ENCODE peak calls at places on chromosome 2, in ten cellular contexts. R is T-helper 1 cell; O is tibial artery; T is hypothalamus; H is WTC11; K is EL; E is iris pigment epithelial cell; Z is NCI-H1105; D is kidney tubule cell; A is stimulated activated CD8-positive, alpha-beta memory T cell treated with anti-CD3 and anti-CD28 coated beads, Interleukin-12 subunit alpha, Interleukin-12 subunit beta, amount 100 ng/mL, for 4 hours. X is an unnamed sample.

GRCh38 chr2:100036793-100037192 is 105.6 kb downstream of the AFF3 start:
- DNase-seq in R (no peak), H (no peak), Z (peak; percentile 47), K (no peak), D (no peak), A (no peak), E (no peak), T (no peak), O (no peak), X (no peak)

GRCh38 chr2:220269421-220269820 is 642.0 kb downstream of the SLC4A3 start:
- DNase-seq in R (no peak), D (no peak), E (no peak), T (no peak), Z (no peak), O (no peak), A (no peak), K (no peak), H (peak; percentile 16), X (no peak)

GRCh38 chr2:38966678-38967077 is 77.0 kb downstream of the ARHGEF33 start:
- DNase-seq in R (no peak), E (no peak), H (no peak), D (no peak), T (no peak), K (no peak), O (no peak), A (no peak), Z (no peak), X (no peak)

GRCh38 chr2:219126555-219126954 is 34.1 kb downstream of the NHEJ1 start:
- DNase-seq in A (no peak), K (no peak), E (no peak), R (no peak), O (no peak), T (no peak), D (peak; percentile 64), H (no peak), Z (no peak), X (no peak)

GRCh38 chr2:131520526-131520925 is 7.2 kb upstream of the CCDC74A start:
- DNase-seq in H (no peak), R (no peak), K (no peak), T (no peak), E (no peak), A (no peak), O (no peak), Z (no peak), D (no peak), X (no peak)

GRCh38 chr2:144015036-144015435 is 504.9 kb downstream of the ZEB2 start:
- DNase-seq in E (peak; percentile 41), H (no peak), D (no peak), O (no peak), A (no peak), Z (no peak), R (no peak), T (no peak), K (peak; percentile 7), X (no peak)

GRCh38 chr2:25032094-25032493 is 9.8 kb upstream of the EFR3B start:
- DNase-seq in A (no peak), E (peak; percentile 27), K (no peak), Z (no peak), D (no peak), H (no peak), R (no peak), O (no peak), T (no peak), X (no peak)

GRCh38 chr2:60945341-60945740 is 64.0 kb downstream of the REL start:
- DNase-seq in E (no peak), T (no peak), R (no peak), O (no peak), H (no peak), A (no peak), D (no peak), Z (no peak), K (no peak), X (no peak)

GRCh38 chr2:9805435-9806297 is 37.6 kb upstream of the TAF1B start:
- DNase-seq in K (no peak), O (peak; percentile 51), R (no peak), H (no peak), E (peak; percentile 52), D (no peak), Z (no peak), A (no peak), T (no peak), X (no peak)

GRCh38 chr2:186422226-186422625 is 63.8 kb upstream of the ZC3H15 start:
- DNase-seq in A (no peak), Z (no peak), R (no peak), D (peak; percentile 55), K (peak; percentile 47), T (no peak), O (peak; percentile 63), H (no peak), E (peak; percentile 79), X (no peak)

X was measured in erythroblast.